ENCODE peak calls at places on chromosomes 1 and 21, in nine cellular contexts. E is endothelial cell of umbilical vein, M is right lobe of liver, J is WERI-Rb-1, W is body of pancreas, A is psoas muscle, I is heart right ventricle, G is cardiac muscle cell, B is A549. F is an unnamed sample.

GRCh38 chr1:33074193-33074945 is 6.6 kb upstream of the AZIN2 start:
- DNase-seq in B (no peak), G (no peak), A (no peak), M (no peak), J (no peak), W (no peak), I (no peak), E (no peak), F (no peak)

GRCh38 chr1:176416777-176417176 is 46.2 kb upstream of the PAPPA2 start:
- DNase-seq in W (no peak), E (no peak), B (no peak), J (peak), I (no peak), A (no peak), G (no peak), M (no peak), F (no peak)

GRCh38 chr1:227854189-227854588 is 38.7 kb downstream of the PRSS38 start:
- DNase-seq in W (no peak), E (no peak), A (no peak), B (no peak), G (no peak), I (no peak), J (no peak), M (no peak), F (no peak)

GRCh38 chr1:179995576-179995975 is 41.0 kb downstream of the CEP350 start:
- DNase-seq in J (no peak), G (peak), E (no peak), A (no peak), W (no peak), B (no peak), M (no peak), I (no peak), F (peak)

GRCh38 chr1:203557390-203557789 is 63.4 kb downstream of the OPTC start:
- DNase-seq in G (peak), E (no peak), B (no peak), W (no peak), A (no peak), I (peak), J (no peak), M (no peak), F (peak)

GRCh38 chr1:44035726-44036408 is 4.6 kb upstream of the SLC6A9 start:
- DNase-seq in E (no peak), A (no peak), B (no peak), G (peak), W (peak), I (peak), J (peak), M (no peak), F (peak)

GRCh38 chr1:78291443-78291842 is 199.3 kb upstream of the PTGFR start:
- DNase-seq in G (no peak), E (no peak), W (no peak), I (no peak), J (no peak), M (no peak), A (no peak), B (no peak), F (no peak)

GRCh38 chr1:107575226-107575625 is 389.8 kb downstream of the VAV3 start:
- DNase-seq in W (no peak), J (no peak), M (no peak), A (no peak), B (no peak), I (no peak), E (no peak), G (no peak), F (no peak)

GRCh38 chr1:67535474-67535873 is 105.3 kb upstream of the SERBP1 start:
- DNase-seq in G (peak), M (peak), A (peak), B (peak), I (peak), E (peak), W (peak), J (peak), F (peak)

GRCh38 chr1:156815307-156815826 is 1.3 kb downstream of the SH2D2A start:
- DNase-seq in G (peak), J (peak), B (peak), E (peak), I (peak), M (no peak), W (peak), A (peak), F (peak)

GRCh38 chr1:231678021-231678432 is 51.4 kb downstream of the DISC1 start:
- DNase-seq in E (no peak), G (no peak), M (no peak), J (no peak), B (no peak), A (no peak), I (no peak), W (no peak), F (no peak)

GRCh38 chr1:58746757-58747156 is 37.1 kb downstream of the JUN start:
- DNase-seq in W (no peak), J (no peak), B (no peak), G (no peak), E (peak), A (no peak), M (no peak), I (no peak), F (no peak)

GRCh38 chr1:31891280-31891679 is 46.9 kb downstream of the PTP4A2 start:
- DNase-seq in J (no peak), I (no peak), B (no peak), W (no peak), A (no peak), E (no peak), G (no peak), M (no peak), F (no peak)

GRCh38 chr1:227489572-227489971 is 73.8 kb upstream of the ZNF678 start:
- DNase-seq in I (peak), A (no peak), M (no peak), J (no peak), B (no peak), G (no peak), W (no peak), E (no peak), F (no peak)

DNA sequence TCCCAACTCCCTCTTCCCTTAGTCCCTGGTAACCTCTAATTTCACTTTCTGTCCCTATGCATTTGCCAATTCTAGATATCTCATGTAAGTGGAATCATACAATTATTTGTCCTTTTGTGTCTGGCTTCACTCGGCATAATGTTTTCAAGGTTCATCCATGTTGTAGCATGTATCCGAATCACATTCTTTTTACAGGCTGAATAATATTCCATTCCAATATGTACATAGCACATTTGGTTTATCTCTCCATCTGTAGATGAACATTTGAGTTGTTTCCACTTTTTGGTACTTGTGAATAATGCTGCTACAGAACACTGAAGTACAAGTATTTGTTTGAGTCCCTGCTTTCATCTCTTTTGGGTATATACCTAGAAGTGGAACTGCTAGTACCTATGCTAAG is 857 bp upstream of the LYPLAL1 start:
- DNase-seq in A (no peak), G (no peak), E (no peak), W (no peak), B (no peak), I (no peak), J (no peak), M (no peak), F (no peak)
- H3K4me3 ChIP-seq in A (peak), G (no peak), E (no peak), W (no peak), B (no peak), I (no peak), J (no peak), M (no peak), F (no peak)

GRCh38 chr1:96967311-96967710 is 245.7 kb downstream of the PTBP2 start:
- DNase-seq in G (peak), M (no peak), B (no peak), W (no peak), E (no peak), I (no peak), A (no peak), J (no peak), F (no peak)

GRCh38 chr1:96968582-96969378 is 247.2 kb downstream of the PTBP2 start:
- DNase-seq in W (no peak), J (no peak), M (no peak), E (no peak), B (no peak), I (no peak), A (no peak), G (peak), F (peak)

GRCh38 chr1:96964761-96965160 is 243.2 kb downstream of the PTBP2 start:
- DNase-seq in B (no peak), W (no peak), I (no peak), J (no peak), M (no peak), E (no peak), A (no peak), G (no peak), F (no peak)

GRCh38 chr1:96966536-96967138 is 245.1 kb downstream of the PTBP2 start:
- DNase-seq in G (peak), E (peak), I (peak), J (peak), A (peak), W (peak), B (peak), M (peak), F (peak)

DNA sequence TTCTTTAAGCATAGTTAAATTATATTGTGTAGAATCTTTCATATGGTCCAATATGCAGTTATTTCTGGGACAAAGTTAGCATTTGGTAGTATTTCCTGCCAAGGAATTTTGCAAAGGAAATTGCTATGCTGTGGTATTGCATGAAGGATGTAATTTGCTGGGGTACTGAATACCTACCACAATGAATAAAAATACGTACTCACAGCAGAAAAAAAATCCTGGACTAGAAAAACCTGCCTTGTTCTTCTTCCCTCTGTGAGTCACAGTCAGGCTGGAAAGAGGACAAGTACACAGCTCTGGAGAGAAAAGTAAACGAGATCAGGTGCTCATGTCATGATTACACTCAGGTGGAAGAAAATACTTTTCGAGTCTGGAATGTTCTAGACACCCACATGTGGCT is 241.2 kb downstream of the PTBP2 start:
- DNase-seq in J (no peak), G (peak), M (no peak), W (no peak), B (no peak), E (no peak), A (no peak), I (no peak), F (peak)
- TF ChIP-seq CTCF in J (no peak), G (no peak), M (no peak), W (no peak), B (no peak), E (no peak), A (no peak), I (no peak), F (no peak)

GRCh38 chr1:8004113-8004802 is 21.9 kb downstream of the ERRFI1 start:
- DNase-seq in B (no peak), A (peak), I (no peak), M (peak), E (no peak), W (peak), G (peak), J (no peak), F (no peak)
- H3K4me3 ChIP-seq in B (no peak), A (peak), I (peak), M (no peak), E (no peak), W (no peak), G (no peak), J (no peak), F (no peak)

GRCh38 chr1:11998636-11999035 is 18.4 kb downstream of the MFN2 start:
- DNase-seq in G (no peak), A (no peak), J (no peak), I (no peak), M (no peak), E (no peak), W (no peak), B (no peak), F (no peak)
- TF ChIP-seq CTCF in G (no peak), A (no peak), J (no peak), I (no peak), M (no peak), E (no peak), W (no peak), B (no peak), F (no peak)

GRCh38 chr1:235331391-235331790 is 3.0 kb downstream of the GGPS1 start:
- DNase-seq in M (no peak), G (no peak), E (no peak), W (no peak), I (no peak), B (no peak), J (no peak), A (no peak), F (no peak)
- H3K4me3 ChIP-seq in M (no peak), G (no peak), E (no peak), W (no peak), I (no peak), B (peak), J (no peak), A (no peak), F (no peak)

DNA sequence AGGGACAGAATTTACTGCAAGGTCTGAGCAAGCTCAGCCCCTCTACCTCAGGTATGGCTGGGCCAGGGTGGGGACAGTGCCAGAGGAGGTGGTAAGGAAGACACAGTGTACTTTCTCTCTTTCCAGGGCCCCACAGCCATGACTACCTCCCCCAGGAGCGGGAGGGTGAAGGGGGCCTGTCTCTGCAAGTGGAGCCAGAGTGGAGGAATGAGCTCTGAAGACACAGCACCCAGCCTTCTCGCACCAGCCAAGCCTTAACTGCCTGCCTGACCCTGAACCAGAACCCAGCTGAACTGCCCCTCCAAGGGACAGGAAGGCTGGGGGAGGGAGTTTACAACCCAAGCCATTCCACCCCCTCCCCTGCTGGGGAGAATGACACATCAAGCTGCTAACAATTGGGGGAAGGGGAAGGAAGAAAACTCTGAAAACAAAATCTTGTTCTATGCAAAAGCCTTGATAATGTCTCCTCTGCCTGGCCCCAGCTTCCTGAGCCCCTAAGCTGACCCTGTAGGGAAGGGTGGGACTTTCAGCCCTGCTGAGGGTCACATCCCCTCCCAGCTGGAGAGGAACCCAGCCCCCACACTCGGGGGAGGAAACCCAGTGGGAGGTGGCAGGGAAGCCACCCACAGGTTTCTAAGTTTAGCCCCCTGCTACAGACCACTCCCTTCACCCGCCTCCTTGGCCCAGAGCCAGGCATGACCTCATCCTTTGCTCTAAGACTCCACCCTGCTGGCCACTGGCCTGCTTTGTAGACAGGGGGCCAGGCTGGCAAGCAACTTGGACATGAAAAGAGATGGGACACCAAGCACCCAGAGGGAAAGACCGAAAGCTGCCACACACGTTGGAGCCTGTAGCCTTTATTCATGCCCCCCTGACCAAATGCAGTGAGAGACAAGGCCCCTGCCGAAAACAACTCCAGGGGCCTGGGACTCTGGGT is 6.4 kb downstream of the RHOC start:
- DNase-seq in W (peak), I (peak), J (peak), M (peak), B (peak), G (peak), A (peak), E (peak), F (peak)
- TF ChIP-seq CTCF in W (peak), I (peak), J (no peak), M (no peak), B (no peak), G (no peak), A (no peak), E (no peak), F (peak)

GRCh38 chr21:41954654-41955499 is 1.1 kb upstream of the C2CD2 start:
- DNase-seq in G (no peak), J (peak), B (no peak), M (no peak), E (no peak), W (no peak), A (no peak), I (no peak), F (no peak)
- H3K4me3 ChIP-seq in G (no peak), J (no peak), B (no peak), M (no peak), E (no peak), W (no peak), A (no peak), I (no peak), F (no peak)

DNA sequence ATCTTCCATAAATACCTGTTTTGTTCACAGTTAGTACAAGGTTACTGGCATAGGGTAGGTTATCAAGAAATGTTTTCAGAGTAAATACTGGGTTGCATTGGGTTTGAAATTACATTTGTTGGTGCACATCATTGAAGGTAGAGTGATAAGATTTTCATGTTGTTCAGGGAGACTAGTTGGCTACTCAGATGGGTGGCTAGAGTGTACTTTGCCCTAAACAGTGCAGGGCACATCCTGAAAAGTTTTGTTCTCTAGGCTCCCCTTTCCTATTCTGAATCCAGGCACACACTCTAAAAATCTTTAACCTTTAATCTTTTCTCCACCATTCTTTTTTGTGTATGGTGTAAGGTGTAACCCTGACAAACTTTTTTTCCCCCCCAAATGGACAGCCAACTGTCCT is 18.0 kb downstream of the POU2F1 start:
- DNase-seq in I (no peak), B (no peak), G (no peak), J (no peak), A (no peak), E (no peak), W (no peak), M (no peak), F (no peak)
- TF ChIP-seq CTCF in I (no peak), B (no peak), G (no peak), J (no peak), A (no peak), E (no peak), W (no peak), M (no peak), F (no peak)

GRCh38 chr1:161217831-161218230 is 2.7 kb downstream of the FCER1G start:
- DNase-seq in A (no peak), G (no peak), B (no peak), E (no peak), J (no peak), M (no peak), I (no peak), W (no peak), F (no peak)

GRCh38 chr1:161218301-161219077 is 3.4 kb downstream of the FCER1G start:
- DNase-seq in M (no peak), J (no peak), B (no peak), I (no peak), E (no peak), G (no peak), W (no peak), A (no peak), F (no peak)

GRCh38 chr1:161219078-161219892 is 4.1 kb downstream of the APOA2 start:
- DNase-seq in E (no peak), M (no peak), J (no peak), I (no peak), B (no peak), G (no peak), W (no peak), A (no peak), F (no peak)

GRCh38 chr1:161215079-161215478 is at the start of gene FCER1G:
- DNase-seq in M (no peak), A (peak), G (no peak), W (no peak), B (no peak), J (no peak), I (no peak), E (no peak), F (no peak)

DNA sequence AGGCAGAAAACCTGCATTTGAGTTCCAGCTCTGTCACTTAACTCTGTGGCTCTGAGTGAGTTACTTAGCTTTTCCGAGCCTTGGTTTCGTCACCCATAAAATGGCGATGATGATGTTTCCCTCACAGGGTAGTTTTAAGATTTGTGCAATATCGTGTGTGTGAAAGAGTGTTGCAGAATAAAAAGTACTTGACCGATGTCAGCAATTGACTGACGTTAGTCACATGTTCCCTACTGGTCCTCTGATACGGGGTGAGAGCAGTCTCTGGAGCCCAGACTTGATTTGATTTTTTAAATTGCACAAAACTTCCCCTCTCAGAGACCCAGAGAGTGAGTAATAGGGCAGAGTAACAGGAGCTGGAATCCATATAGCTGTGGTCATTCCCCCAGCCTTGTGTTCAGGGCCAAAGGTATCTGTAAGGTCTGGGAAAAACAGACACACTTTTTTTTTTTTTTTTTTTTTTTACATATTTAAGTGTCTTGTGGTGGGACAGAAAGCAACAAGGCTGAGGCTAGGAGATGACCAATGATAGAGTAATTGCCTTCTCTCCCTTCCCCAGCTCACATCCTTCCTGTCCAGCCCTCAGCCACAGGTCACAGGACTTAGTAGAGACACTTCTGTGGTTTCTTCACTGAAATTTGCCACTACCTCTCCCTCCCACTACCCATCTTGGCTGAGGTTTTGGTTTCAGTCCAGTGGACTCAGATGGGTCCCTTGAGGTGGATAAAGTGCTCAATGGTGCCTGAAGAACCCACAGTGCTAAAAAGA is 2.0 kb downstream of the FCER1G start:
- DNase-seq in B (no peak), G (peak), W (no peak), J (no peak), E (no peak), A (no peak), M (no peak), I (no peak), F (peak)
- H3K4me3 ChIP-seq in B (no peak), G (no peak), W (no peak), J (no peak), E (no peak), A (peak), M (no peak), I (peak), F (no peak)